ENCODE peak calls at places on chromosomes 12 and 14, in four cellular contexts. C, G, Y and M are unnamed samples.

GRCh38 chr12:116454950-116455447 is 104.2 kb upstream of the MAP1LC3B2 start:
- DNase-seq in C (no peak), G (no peak), Y (peak; percentile 96), M (no peak)

GRCh38 chr12:19972325-19973288 is 395.7 kb upstream of the PDE3A start:
- DNase-seq in C (no peak), G (peak; percentile 52), Y (peak; percentile 13), M (no peak)

GRCh38 chr14:50399251-50400032 is 2.8 kb upstream of the CDKL1 start:
- DNase-seq in C (no peak), G (no peak), Y (peak; percentile 39), M (no peak)

GRCh38 chr12:49121047-49121696 is 10.0 kb downstream of the TUBA1B start:
- DNase-seq in C (peak; percentile 56), G (no peak), Y (peak; percentile 71), M (peak; percentile 41)

GRCh38 chr12:102653406-102653805 is 173.0 kb upstream of the IGF1 start:
- DNase-seq in C (no peak), G (no peak), Y (no peak), M (no peak)

GRCh38 chr12:122051231-122051876 is 27.2 kb upstream of the MLXIP start:
- DNase-seq in C (no peak), G (no peak), Y (peak; percentile 44), M (no peak)

GRCh38 chr12:132523576-132524331 is 33.8 kb downstream of the FBRSL1 start:
- DNase-seq in C (peak; percentile 94), G (no peak), Y (peak; percentile 24), M (peak; percentile 68)

GRCh38 chr14:68417007-68417659 is 375.7 kb downstream of the ZFP36L1 start:
- DNase-seq in C (no peak), G (no peak), Y (no peak), M (no peak)

GRCh38 chr14:21385170-21385904 is 1.5 kb upstream of the SUPT16H start:
- DNase-seq in C (no peak), G (no peak), Y (no peak), M (peak; percentile 19)

GRCh38 chr12:124673881-124674617 is 106.6 kb upstream of the NCOR2 start:
- DNase-seq in C (no peak), G (no peak), Y (no peak), M (no peak)

GRCh38 chr12:94997726-94998125 is 5.8 kb downstream of the NDUFA12 start:
- DNase-seq in C (no peak), G (no peak), Y (no peak), M (no peak)

GRCh38 chr14:103528158-103528511 is 861 bp upstream of the TRMT61A start:
- DNase-seq in C (no peak), G (no peak), Y (no peak), M (no peak)

GRCh38 chr14:79161576-79161975 is 991.4 kb downstream of the NRXN3 start:
- DNase-seq in C (peak; percentile 60), G (no peak), Y (peak; percentile 56), M (no peak)

GRCh38 chr12:58703911-58704310 is 216.4 kb downstream of the LRIG3 start:
- DNase-seq in C (no peak), G (no peak), Y (no peak), M (no peak)

GRCh38 chr14:50335389-50335788 is 23.3 kb downstream of the DMAC2L start:
- DNase-seq in C (no peak), G (no peak), Y (peak; percentile 72), M (no peak)

GRCh38 chr12:87054225-87054624 is 798.0 kb upstream of the MGAT4C start:
- DNase-seq in C (no peak), G (no peak), Y (no peak), M (no peak)

GRCh38 chr12:70606001-70606400 is 31.2 kb downstream of the PTPRB start:
- DNase-seq in C (no peak), G (no peak), Y (peak; percentile 56), M (no peak)

GRCh38 chr12:72368298-72368697 is 96.1 kb downstream of the TRHDE start:
- DNase-seq in C (no peak), G (no peak), Y (peak; percentile 16), M (no peak)

GRCh38 chr12:78183854-78184253 is 353.2 kb downstream of the NAV3 start:
- DNase-seq in C (no peak), G (no peak), Y (peak; percentile 37), M (no peak)

GRCh38 chr14:90408713-90409112 is 11.9 kb downstream of the CALM1 start:
- DNase-seq in C (no peak), G (no peak), Y (peak; percentile 23), M (no peak)

DNA sequence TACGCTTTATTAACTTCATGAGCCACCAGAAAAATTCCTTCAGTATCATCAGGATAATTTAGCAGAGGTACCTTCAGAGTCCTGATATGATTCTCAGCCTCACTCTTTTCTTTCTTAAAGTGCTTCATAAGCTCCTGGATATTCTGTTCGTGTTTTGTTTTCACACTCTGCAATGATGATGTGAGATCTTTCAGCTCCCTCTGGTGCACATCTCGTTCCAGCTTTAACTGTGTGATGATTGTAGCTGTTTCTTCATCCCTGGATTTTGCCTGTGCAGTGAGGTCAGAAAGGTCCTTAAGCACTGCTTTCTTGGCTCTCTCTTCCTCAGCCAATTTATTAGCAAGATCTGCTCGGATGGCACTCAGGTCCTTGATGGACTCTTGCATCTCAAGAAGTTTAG is 156.7 kb downstream of the CEP128 start:
- DNase-seq in C (no peak), G (no peak), Y (peak; percentile 49), M (no peak)
- TF ChIP-seq CHD1 in C (no peak), G (no peak), Y (no peak), M (no peak)

DNA sequence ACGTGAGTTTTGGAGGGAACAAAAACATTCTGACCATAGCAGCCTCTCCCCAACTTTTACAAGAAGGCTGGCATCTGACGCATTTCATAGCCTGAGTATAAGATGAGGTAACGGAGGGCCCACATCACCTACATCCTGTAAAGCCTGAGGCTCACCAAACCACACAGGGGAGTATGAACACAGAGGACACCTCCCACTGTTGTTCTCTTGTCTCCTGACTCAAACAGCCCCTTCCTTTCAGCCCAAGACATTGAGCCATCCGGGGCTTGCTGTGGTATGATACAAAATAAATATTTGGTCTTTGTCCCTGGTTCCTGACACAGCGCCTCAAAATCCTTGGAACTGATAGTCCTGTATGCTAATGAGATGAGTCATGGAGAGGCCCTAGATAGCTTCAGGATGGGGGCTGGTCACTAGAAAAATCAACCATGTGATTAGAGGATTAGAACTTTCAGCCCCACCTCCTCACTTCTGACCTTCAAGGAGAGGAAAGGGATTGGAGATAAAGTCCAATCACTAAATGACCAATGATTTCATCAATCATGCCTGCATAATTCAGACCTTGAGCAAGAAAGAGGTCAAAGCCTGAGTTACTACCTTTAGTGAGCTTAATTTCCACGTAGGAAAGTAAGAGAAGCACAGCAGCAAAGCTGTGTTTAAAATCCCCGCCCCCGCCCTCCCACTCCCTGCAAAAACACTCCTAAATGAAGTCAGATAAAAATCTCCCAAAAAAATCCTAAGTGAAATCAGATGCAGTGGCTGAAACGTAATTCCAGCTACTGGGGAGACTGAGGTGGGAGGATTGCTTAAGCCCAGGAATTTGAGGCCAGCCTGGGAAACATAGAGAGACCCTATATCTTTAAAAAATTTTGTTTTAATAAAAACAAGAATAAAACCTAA is 236.4 kb downstream of the PCNX1 start:
- DNase-seq in C (no peak), G (no peak), Y (peak; percentile 80), M (peak; percentile 19)
- TF ChIP-seq CHD1 in C (no peak), G (no peak), Y (no peak), M (no peak)

GRCh38 chr12:52452101-52452500 is at the start of gene KRT6B:
- DNase-seq in C (no peak), G (no peak), Y (no peak), M (no peak)

GRCh38 chr12:52455818-52456217 is 3.9 kb upstream of the KRT6B start:
- DNase-seq in C (no peak), G (no peak), Y (no peak), M (no peak)

DNA sequence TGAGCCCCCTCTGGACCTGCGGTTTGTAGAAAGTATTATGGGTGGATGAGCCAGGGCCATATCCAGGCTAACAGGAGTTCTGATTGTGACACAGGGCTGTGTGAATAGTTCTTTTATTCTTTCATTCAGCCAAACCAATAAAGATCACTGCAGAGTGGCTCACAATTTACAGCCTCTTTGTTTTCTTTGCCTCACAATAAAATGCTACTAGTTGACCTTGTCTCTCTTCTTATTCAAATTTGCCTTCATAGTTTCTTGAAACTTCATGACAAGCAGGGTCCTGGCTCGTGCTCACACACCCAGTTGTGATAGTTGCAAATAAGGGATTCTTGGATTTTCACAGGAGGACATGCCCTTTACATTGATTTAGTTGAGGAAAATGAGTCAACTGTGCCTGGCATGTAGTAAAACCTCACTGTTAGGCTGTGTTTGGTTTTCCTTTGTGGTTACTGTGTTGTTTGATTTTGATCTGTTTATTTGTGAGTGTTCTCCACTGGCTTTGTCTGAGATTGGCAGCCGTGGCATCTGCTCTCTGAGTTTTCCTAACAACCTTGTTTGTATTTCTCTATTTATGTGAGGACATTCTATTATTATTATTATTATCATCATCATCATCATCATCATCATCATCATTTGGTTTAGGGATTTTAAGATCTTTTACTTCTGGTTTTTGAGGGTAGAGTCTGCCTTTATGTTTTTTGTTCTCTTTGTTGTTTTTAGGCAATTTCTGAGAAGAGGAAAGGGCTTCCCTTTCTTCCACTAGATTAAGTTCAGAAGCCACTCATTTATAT is 2.7 kb upstream of the KRT6B start:
- DNase-seq in C (no peak), G (no peak), Y (no peak), M (no peak)
- TF ChIP-seq CHD1 in C (no peak), G (no peak), Y (no peak), M (no peak)

GRCh38 chr14:73661872-73662271 is 17.1 kb downstream of the DNAL1 start:
- DNase-seq in C (no peak), G (no peak), Y (peak; percentile 57), M (no peak)

GRCh38 chr14:73663548-73664212 is 18.9 kb downstream of the DNAL1 start:
- DNase-seq in C (no peak), G (peak; percentile 28), Y (no peak), M (no peak)

GRCh38 chr14:73665130-73665529 is 20.3 kb downstream of the DNAL1 start:
- DNase-seq in C (no peak), G (no peak), Y (no peak), M (no peak)

GRCh38 chr14:73660511-73660910 is 15.7 kb downstream of the DNAL1 start:
- DNase-seq in C (no peak), G (no peak), Y (no peak), M (no peak)

DNA sequence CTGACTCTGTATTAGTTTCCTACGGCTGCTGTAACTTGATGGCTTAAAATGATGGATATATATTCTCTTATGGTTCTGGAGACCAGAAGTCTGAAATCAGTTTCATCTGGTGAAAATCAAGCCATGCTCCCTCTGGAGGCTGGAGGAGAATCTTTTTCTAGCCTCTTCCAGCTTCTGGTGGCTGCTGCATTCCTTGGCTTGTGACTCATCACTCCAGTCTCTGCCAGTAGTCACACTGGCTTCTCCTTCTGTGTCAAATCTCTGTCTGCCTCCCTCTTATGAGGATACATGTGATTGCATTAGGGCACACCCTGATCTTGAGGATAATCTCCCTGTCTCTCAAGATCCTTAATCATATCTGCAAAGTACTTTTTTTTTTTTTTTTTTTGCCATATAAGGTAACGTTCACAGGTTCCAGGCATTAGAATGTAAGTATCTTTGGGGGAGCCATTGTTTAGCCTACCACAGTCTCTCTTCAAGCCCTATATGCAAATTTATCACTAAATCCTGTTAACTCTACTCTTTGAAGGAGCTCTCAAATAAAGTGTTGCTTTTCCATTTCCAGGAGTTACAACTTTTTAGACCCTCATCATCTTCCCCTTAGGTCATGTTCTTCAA is 17.8 kb downstream of the DNAL1 start:
- DNase-seq in C (no peak), G (no peak), Y (peak; percentile 94), M (peak; percentile 17)
- TF ChIP-seq CHD1 in C (no peak), G (no peak), Y (no peak), M (no peak)